ENCODE peak calls at places on chromosomes 7 and 10, in nine cellular contexts. M, R, F, J, X, C, Z, D and T are unnamed samples.

GRCh38 chr10:132145521-132146185 is 41.1 kb upstream of the DPYSL4 start:
- DNase-seq in C (no peak), R (no peak), Z (no peak), M (peak), X (no peak), F (no peak), J (no peak), D (no peak), T (no peak)

GRCh38 chr7:38025815-38026214 is 105.4 kb downstream of the EPDR1 start:
- DNase-seq in X (no peak), M (no peak), Z (no peak), C (no peak), D (no peak), F (no peak), R (no peak), J (peak), T (no peak)

GRCh38 chr10:91294134-91294906 is 73.9 kb downstream of the PCGF5 start:
- DNase-seq in R (no peak), C (no peak), D (no peak), F (no peak), X (no peak), Z (no peak), J (no peak), M (no peak), T (no peak)

GRCh38 chr7:88259656-88260380 is 40.0 kb upstream of the SRI start:
- DNase-seq in M (no peak), F (no peak), X (no peak), Z (no peak), R (no peak), D (no peak), C (no peak), J (no peak), T (no peak)

GRCh38 chr7:149772821-149773425 is 465 bp downstream of the ZNF467 start:
- DNase-seq in M (peak), X (peak), F (no peak), R (peak), D (peak), Z (no peak), J (no peak), C (no peak), T (no peak)

GRCh38 chr7:25382869-25383268 is 154.6 kb upstream of the NPVF start:
- DNase-seq in Z (no peak), F (no peak), M (no peak), C (no peak), D (no peak), R (no peak), X (no peak), J (no peak), T (no peak)

GRCh38 chr10:44684641-44685040 is 226.5 kb upstream of the TMEM72 start:
- DNase-seq in M (no peak), C (no peak), Z (no peak), X (no peak), F (no peak), R (no peak), D (no peak), J (no peak), T (no peak)

GRCh38 chr10:95026461-95026860 is 42.8 kb downstream of the CYP2C8 start:
- DNase-seq in J (no peak), X (no peak), F (no peak), D (no peak), C (no peak), M (no peak), R (no peak), Z (no peak), T (no peak)

GRCh38 chr7:48337012-48337621 is 165.9 kb downstream of the ABCA13 start:
- DNase-seq in Z (peak), J (peak), R (peak), D (no peak), F (no peak), M (no peak), X (no peak), C (peak), T (peak)

GRCh38 chr7:157302314-157302711 is 34.5 kb upstream of the DNAJB6 start:
- DNase-seq in F (no peak), Z (no peak), M (peak), D (no peak), R (no peak), C (peak), X (peak), J (peak), T (no peak)